ENCODE peak calls at places on chromosomes 5 and 9, in seven cellular contexts. S is GM23338, L is pancreas, P is lower lobe of right lung, V is fibroblast of pulmonary artery, B is heart right ventricle, Z is mucosa of descending colon. W is an unnamed sample.

GRCh38 chr9:109297899-109298298 is 23.0 kb downstream of the EPB41L4B start:
- DNase-seq in V (peak), S (no peak), P (no peak), Z (no peak), L (no peak), B (no peak), W (no peak)

GRCh38 chr5:102119252-102119651 is 176.8 kb downstream of the SLCO4C1 start:
- DNase-seq in L (no peak), B (no peak), Z (no peak), P (no peak), V (no peak), S (no peak), W (no peak)

GRCh38 chr5:135578685-135579341 is at the start of gene CXCL14:
- DNase-seq in V (peak), L (no peak), P (peak), B (no peak), S (peak), Z (peak), W (no peak)

GRCh38 chr5:90606539-90606938 is 47.9 kb downstream of the ADGRV1 start:
- DNase-seq in S (peak), L (no peak), B (no peak), Z (no peak), P (no peak), V (no peak), W (no peak)

GRCh38 chr5:154351566-154351965 is 94.2 kb upstream of the SAP30L start:
- DNase-seq in B (no peak), P (no peak), S (no peak), Z (no peak), L (no peak), V (no peak), W (no peak)

GRCh38 chr5:120405923-120406322 is 58.2 kb upstream of the PRR16 start:
- DNase-seq in L (no peak), Z (no peak), V (peak), P (no peak), S (no peak), B (no peak), W (no peak)

GRCh38 chr5:118195215-118195614 is 793.1 kb downstream of the DTWD2 start:
- DNase-seq in P (no peak), S (no peak), B (no peak), L (no peak), V (no peak), Z (no peak), W (peak)

GRCh38 chr5:138192826-138193225 is 13.9 kb downstream of the KIF20A start:
- DNase-seq in V (no peak), P (no peak), S (no peak), B (no peak), L (no peak), Z (no peak), W (no peak)

GRCh38 chr5:178165585-178165984 is 11.9 kb upstream of the NHP2 start:
- DNase-seq in B (no peak), P (no peak), S (no peak), L (no peak), V (no peak), Z (no peak), W (no peak)

GRCh38 chr9:6902423-6902822 is 144.7 kb downstream of the KDM4C start:
- DNase-seq in Z (no peak), V (peak), P (no peak), L (no peak), B (no peak), S (no peak), W (no peak)

GRCh38 chr5:4553968-4554367 is 586.2 kb upstream of the ADAMTS16 start:
- DNase-seq in V (no peak), B (no peak), Z (no peak), S (peak), L (no peak), P (no peak), W (no peak)

GRCh38 chr9:81125446-81126092 is 563.8 kb downstream of the TLE1 start:
- DNase-seq in B (no peak), S (no peak), L (no peak), V (peak), P (no peak), Z (no peak), W (no peak)

GRCh38 chr9:135480071-135480941 is 724 bp downstream of the PPP1R26 start:
- DNase-seq in Z (peak), V (peak), L (peak), P (peak), B (no peak), S (peak), W (no peak)

GRCh38 chr5:117486879-117487391 is 912.3 kb upstream of the SEMA6A start:
- DNase-seq in P (no peak), S (no peak), L (no peak), B (no peak), V (no peak), Z (no peak), W (peak)

GRCh38 chr5:139646912-139647391 is 1.2 kb upstream of the CXXC5 start:
- DNase-seq in P (no peak), B (no peak), S (peak), Z (peak), V (no peak), L (peak), W (no peak)

GRCh38 chr9:88258587-88258986 is 120.3 kb upstream of the SPATA31C2 start:
- DNase-seq in Z (peak), L (peak), S (no peak), P (peak), B (peak), V (peak), W (peak)

GRCh38 chr9:127954831-127955293 is 17.2 kb upstream of the DPM2 start:
- DNase-seq in L (peak), S (no peak), Z (peak), B (no peak), V (no peak), P (no peak), W (no peak)

GRCh38 chr5:131877873-131878272 is 67.6 kb downstream of the MEIKIN start:
- DNase-seq in S (peak), V (no peak), P (no peak), L (no peak), Z (no peak), B (no peak), W (no peak)

GRCh38 chr5:94254214-94254613 is 364.2 kb downstream of the KIAA0825 start:
- DNase-seq in P (no peak), V (peak), L (no peak), B (no peak), S (peak), Z (no peak), W (no peak)

GRCh38 chr9:76373173-76373771 is 21.0 kb downstream of the RFK start:
- DNase-seq in B (peak), P (no peak), Z (peak), L (peak), V (peak), S (no peak), W (no peak)

GRCh38 chr9:2465921-2466460 is 155.6 kb upstream of the VLDLR start:
- DNase-seq in P (no peak), Z (no peak), S (peak), V (no peak), B (no peak), L (no peak), W (peak)

GRCh38 chr9:33619666-33620404 is 95.8 kb downstream of the ANKRD18B start:
- DNase-seq in V (peak), P (no peak), L (no peak), S (peak), B (no peak), Z (no peak), W (peak)

GRCh38 chr5:122077451-122078115 is 476 bp downstream of the LOX start:
- DNase-seq in V (peak), B (no peak), S (peak), P (no peak), L (peak), Z (peak), W (no peak)

GRCh38 chr5:80504833-80505232 is 16.9 kb downstream of the FAM151B start:
- DNase-seq in B (no peak), Z (no peak), P (no peak), V (no peak), L (no peak), S (no peak), W (no peak)

GRCh38 chr9:127212453-127212852 is 52.1 kb upstream of the GARNL3 start:
- DNase-seq in L (peak), S (no peak), B (no peak), Z (no peak), V (no peak), P (no peak), W (no peak)

GRCh38 chr9:36928670-36929349 is 105.3 kb downstream of the PAX5 start:
- DNase-seq in B (no peak), L (no peak), V (peak), S (no peak), Z (no peak), P (no peak), W (no peak)

GRCh38 chr5:82349651-82350050 is 71.5 kb upstream of the RPS23 start:
- DNase-seq in Z (peak), V (no peak), B (no peak), L (no peak), S (peak), P (no peak), W (no peak)

GRCh38 chr5:64166201-64166959 is 737 bp downstream of the RNF180 start:
- DNase-seq in P (no peak), V (peak), L (no peak), B (peak), S (peak), Z (no peak), W (no peak)

GRCh38 chr5:87246046-87246445 is 21.6 kb upstream of the RASA1 start:
- DNase-seq in S (no peak), L (no peak), P (no peak), B (no peak), V (no peak), Z (no peak), W (no peak)

GRCh38 chr9:93683331-93684134 is 107.1 kb downstream of the PHF2 start:
- DNase-seq in Z (peak), B (no peak), L (peak), S (no peak), V (no peak), P (no peak), W (no peak)

GRCh38 chr5:136004436-136004835 is 24.4 kb upstream of the TGFBI start:
- DNase-seq in L (no peak), S (no peak), Z (no peak), P (no peak), B (no peak), V (peak), W (no peak)

GRCh38 chr9:78121488-78121887 is 89.9 kb upstream of the GNAQ start:
- DNase-seq in Z (peak), S (peak), V (peak), L (peak), B (peak), P (peak), W (peak)

GRCh38 chr9:133754187-133754586 is 16.0 kb upstream of the SARDH start:
- DNase-seq in Z (no peak), L (peak), S (no peak), P (no peak), B (no peak), V (no peak), W (no peak)

GRCh38 chr9:128372784-128373183 is 1.6 kb downstream of the URM1 start:
- DNase-seq in Z (no peak), V (no peak), L (no peak), S (no peak), B (no peak), P (no peak), W (no peak)

GRCh38 chr5:67354051-67354450 is 157.5 kb upstream of the CD180 start:
- DNase-seq in B (no peak), S (no peak), V (no peak), P (no peak), Z (no peak), L (no peak), W (no peak)

GRCh38 chr5:15500326-15500958 is 462 bp downstream of the FBXL7 start:
- DNase-seq in P (peak), B (peak), S (peak), Z (peak), L (peak), V (peak), W (no peak)

GRCh38 chr9:72396247-72397091 is 31.5 kb upstream of the ZFAND5 start:
- DNase-seq in S (no peak), B (no peak), Z (no peak), L (no peak), P (no peak), V (peak), W (peak)

GRCh38 chr5:73945505-73945904 is 319.5 kb downstream of the ARHGEF28 start:
- DNase-seq in P (no peak), V (no peak), B (no peak), L (no peak), S (peak), Z (peak), W (no peak)

GRCh38 chr9:114395768-114396167 is 8.0 kb upstream of the AKNA start:
- DNase-seq in L (no peak), P (no peak), B (no peak), V (no peak), S (no peak), Z (no peak), W (no peak)

GRCh38 chr9:114397848-114398605 is 10.2 kb upstream of the AKNA start:
- DNase-seq in V (peak), P (peak), S (peak), B (peak), Z (peak), L (peak), W (peak)

GRCh38 chr9:114397219-114397847 is 9.6 kb upstream of the AKNA start:
- DNase-seq in B (no peak), S (peak), Z (no peak), P (no peak), L (no peak), V (no peak), W (no peak)

GRCh38 chr9:114395196-114395595 is 7.4 kb upstream of the AKNA start:
- DNase-seq in B (no peak), P (no peak), S (no peak), V (no peak), L (no peak), Z (no peak), W (no peak)

DNA sequence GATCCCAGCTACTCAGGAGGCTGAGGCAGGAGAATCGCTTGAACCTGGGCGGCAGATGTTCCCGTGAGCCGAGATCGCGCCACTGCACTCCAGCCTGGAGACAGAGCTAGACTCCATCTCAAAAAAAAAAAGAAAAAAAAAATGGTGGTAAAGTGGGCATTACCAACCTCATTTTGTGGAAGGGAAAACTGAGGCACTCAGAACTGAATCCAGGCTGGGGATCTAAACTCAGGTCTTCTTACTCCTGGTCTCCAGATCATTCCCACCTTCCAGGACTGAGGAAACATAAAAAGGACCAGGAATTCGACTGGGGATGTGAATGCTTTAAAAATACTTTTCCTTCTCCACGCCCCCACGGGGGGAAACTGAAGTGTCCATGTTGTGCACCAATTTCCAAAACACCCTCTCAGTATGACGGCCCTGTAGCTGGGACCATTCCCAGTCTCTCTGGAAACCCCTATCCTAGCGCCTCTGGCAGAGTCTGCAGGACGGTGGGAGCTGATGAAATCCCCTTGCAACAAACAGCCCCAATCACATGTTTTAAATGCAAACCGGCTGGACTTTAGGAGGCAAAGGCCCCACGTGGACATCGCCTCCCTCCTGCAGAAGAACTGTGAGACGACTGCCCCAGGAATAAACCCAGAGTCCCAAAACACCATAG is 8.9 kb upstream of the AKNA start:
- DNase-seq in S (peak), V (peak), L (no peak), P (no peak), B (peak), Z (no peak), W (no peak)
- H3K4me3 ChIP-seq in S (peak), V (peak), L (no peak), P (peak), B (no peak), Z (no peak), W (no peak)

GRCh38 chr5:150692276-150692675 is 8.6 kb downstream of the RBM22 start:
- DNase-seq in V (no peak), B (no peak), Z (no peak), S (no peak), P (no peak), L (no peak), W (no peak)

GRCh38 chr5:150700298-150700599 is 613 bp downstream of the RBM22 start:
- DNase-seq in P (no peak), Z (no peak), S (no peak), V (peak), L (no peak), B (no peak), W (no peak)

DNA sequence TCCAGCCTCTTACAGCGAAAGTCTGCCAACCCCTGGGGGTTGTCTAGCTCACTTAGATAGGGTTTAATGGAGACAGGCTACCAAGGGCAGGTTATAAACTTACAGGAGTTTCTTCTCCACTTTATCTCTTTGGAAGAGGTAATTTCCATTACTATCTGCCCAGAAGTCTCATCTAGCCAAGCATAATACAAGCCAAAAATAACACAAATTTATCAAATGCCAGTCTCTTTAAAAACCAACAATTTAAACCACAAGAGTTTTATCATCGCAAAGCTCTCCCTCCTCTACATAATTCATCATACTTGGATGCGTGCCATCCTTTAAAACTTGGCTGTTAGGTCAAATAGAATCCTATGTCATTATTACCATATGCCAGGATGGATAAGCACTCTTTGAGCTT is 6.2 kb downstream of the RBM22 start:
- DNase-seq in B (no peak), Z (no peak), L (no peak), V (peak), P (no peak), S (no peak), W (no peak)
- TF ChIP-seq CTCF in B (no peak), Z (no peak), L (no peak), V (no peak), P (no peak), S (no peak), W (no peak)

GRCh38 chr5:151680944-151681427 is 5.7 kb downstream of the SPARC start:
- DNase-seq in S (no peak), V (no peak), Z (no peak), L (no peak), P (no peak), B (no peak), W (no peak)

GRCh38 chr5:151678146-151678545 is 8.6 kb downstream of the SPARC start:
- DNase-seq in S (no peak), Z (no peak), V (no peak), B (peak), P (no peak), L (no peak), W (no peak)

GRCh38 chr5:151676719-151677118 is 10.0 kb downstream of the SPARC start:
- DNase-seq in B (no peak), V (peak), S (no peak), Z (no peak), L (no peak), P (no peak), W (peak)

GRCh38 chr5:151679421-151680155 is 7.1 kb downstream of the SPARC start:
- DNase-seq in V (no peak), B (no peak), S (no peak), Z (no peak), P (no peak), L (no peak), W (no peak)

DNA sequence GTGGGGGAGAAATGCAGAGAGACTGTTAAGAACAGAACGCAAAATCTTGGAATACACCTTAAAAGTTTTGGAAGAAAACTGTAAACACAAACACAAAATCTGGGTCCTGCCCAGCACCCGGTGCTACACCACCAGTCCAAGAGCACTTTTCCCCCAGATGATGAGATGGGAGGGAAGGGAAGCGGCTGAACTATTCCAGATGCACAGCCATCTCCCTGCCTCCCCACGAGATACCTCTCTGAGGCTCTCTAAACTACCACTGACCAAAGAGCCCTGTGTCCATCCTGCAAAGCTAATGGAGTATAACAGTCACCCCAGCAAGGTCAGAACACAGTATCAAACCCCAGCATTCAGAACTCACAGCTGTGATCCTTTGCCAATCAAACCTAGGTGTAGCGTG is 8.0 kb downstream of the SPARC start:
- DNase-seq in V (no peak), P (no peak), S (no peak), L (no peak), B (no peak), Z (no peak), W (no peak)
- H3K4me3 ChIP-seq in V (no peak), P (no peak), S (no peak), L (no peak), B (no peak), Z (no peak), W (no peak)

GRCh38 chr5:155943516-155944407 is 383.2 kb upstream of the SGCD start:
- DNase-seq in L (no peak), P (no peak), V (peak), S (peak), Z (peak), B (peak), W (peak)
- TF ChIP-seq CTCF in L (peak), P (peak), V (peak), S (peak), Z (peak), B (peak), W (peak)

GRCh38 chr5:176621661-176622079 is 8.7 kb downstream of the SNCB start:
- DNase-seq in B (no peak), L (no peak), S (no peak), V (no peak), Z (no peak), P (no peak), W (no peak)

GRCh38 chr5:176619203-176619568 is 9.2 kb upstream of the GPRIN1 start:
- DNase-seq in P (peak), Z (peak), L (no peak), V (peak), B (peak), S (peak), W (no peak)

GRCh38 chr5:176620333-176620981 is 9.9 kb downstream of the SNCB start:
- DNase-seq in S (peak), L (no peak), V (no peak), P (no peak), Z (no peak), B (no peak), W (no peak)

GRCh38 chr5:176618783-176619182 is 8.8 kb upstream of the GPRIN1 start:
- DNase-seq in Z (no peak), S (no peak), B (no peak), P (no peak), V (no peak), L (no peak), W (no peak)

DNA sequence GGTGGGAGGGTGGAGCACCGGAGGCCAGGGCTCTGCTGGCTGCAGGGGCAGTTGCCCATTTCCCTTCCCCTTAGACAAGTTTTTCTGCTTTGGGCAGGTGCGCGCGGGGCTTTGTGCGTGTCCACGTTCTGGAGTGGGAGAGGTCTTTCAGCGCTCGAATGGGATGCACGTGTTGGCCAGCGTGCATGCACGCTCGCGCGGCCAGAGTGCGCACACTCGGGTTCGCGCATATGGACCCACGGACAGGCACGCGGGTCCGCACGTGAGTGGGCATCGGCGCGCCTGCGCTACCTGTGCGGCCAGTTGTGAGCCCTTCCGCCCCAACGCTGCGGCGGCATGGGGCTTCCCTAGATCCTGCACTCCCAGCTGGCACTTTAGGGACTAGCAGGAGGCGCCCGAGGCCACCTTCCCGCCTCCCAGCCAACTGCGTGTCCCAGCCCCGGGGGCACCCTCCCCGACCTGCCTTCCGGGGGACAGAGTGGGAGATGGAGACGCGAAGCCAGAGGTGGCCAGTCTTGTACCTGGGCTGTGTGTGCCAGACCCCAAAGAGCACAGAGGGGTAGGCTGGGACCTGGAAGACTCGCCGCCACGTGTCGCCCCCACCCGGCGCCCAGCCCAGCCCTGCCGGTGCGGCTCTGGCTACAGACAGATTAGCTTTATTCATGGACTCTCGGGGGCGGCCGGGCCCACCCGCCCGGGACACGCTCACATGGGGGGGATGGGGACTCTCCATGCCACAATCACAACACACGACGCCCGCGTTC is 9.8 kb upstream of the GPRIN1 start:
- DNase-seq in P (no peak), S (peak), V (no peak), B (no peak), L (no peak), Z (no peak), W (no peak)
- H3K4me3 ChIP-seq in P (no peak), S (peak), V (no peak), B (no peak), L (no peak), Z (no peak), W (no peak)